ENCODE peak calls at places on chromosome 9, in ten cellular contexts. G is GM13976, J is PC-9, L is HEK293T, R is RPMI7951, M is A673, S is psoas muscle, Y is aorta, C is GM13977, N is WTC11. T is an unnamed sample.

GRCh38 chr9:136538599-136539426 is 7.0 kb downstream of the NOTCH1 start:
- DNase-seq in G (peak), J (no peak), L (no peak), R (no peak), M (no peak), S (no peak), Y (no peak), C (peak), N (no peak), T (no peak)

GRCh38 chr9:13675638-13676000 is 396.1 kb upstream of the MPDZ start:
- DNase-seq in G (no peak), J (no peak), L (no peak), R (no peak), M (no peak), S (no peak), Y (no peak), C (no peak), N (no peak), T (no peak)

GRCh38 chr9:38720083-38720755 is at the start of gene FAM240B:
- DNase-seq in G (no peak), J (no peak), L (no peak), R (no peak), M (no peak), S (no peak), Y (no peak), C (no peak), N (no peak), T (no peak)

GRCh38 chr9:37200572-37201005 is 80.2 kb downstream of the ZCCHC7 start:
- DNase-seq in G (no peak), J (no peak), L (peak), R (peak), M (peak), S (no peak), Y (no peak), C (no peak), N (no peak), T (peak)

GRCh38 chr9:126306071-126306647 is 20.5 kb upstream of the MVB12B start:
- DNase-seq in G (no peak), J (no peak), L (no peak), R (no peak), M (no peak), S (no peak), Y (no peak), C (no peak), N (no peak), T (no peak)

GRCh38 chr9:129885018-129885669 is 49.9 kb downstream of the USP20 start:
- DNase-seq in G (no peak), J (no peak), L (peak), R (no peak), M (peak), S (peak), Y (no peak), C (no peak), N (peak), T (no peak)

GRCh38 chr9:98365227-98365669 is 109.8 kb upstream of the TBC1D2 start:
- DNase-seq in G (no peak), J (no peak), L (no peak), R (peak), M (peak), S (no peak), Y (no peak), C (no peak), N (peak), T (peak)

GRCh38 chr9:133268335-133269056 is 6.5 kb downstream of the ABO start:
- DNase-seq in G (no peak), J (no peak), L (no peak), R (no peak), M (no peak), S (no peak), Y (no peak), C (no peak), N (no peak), T (no peak)

T was measured in amniotic epithelial cell.